ENCODE peak calls at places on chromosome 14, in five cellular contexts. One of them, this sample, is unnamed. For H3K4me1, the result is how much of the 10 kb centered on the place peaks cover.

GRCh38 chr14:28661171-28661772 is 105.3 kb upstream of the FOXG1 start:
- DNase-seq in fibroblast of lung: peak
- DNase-seq in mucosa of descending colon: no peak
- DNase-seq in pancreas: no peak
- DNase-seq in tibial nerve: no peak
- DNase-seq in this sample: no peak

GRCh38 chr14:104264495-104265265 is 126.3 kb downstream of the KIF26A start:
- DNase-seq in fibroblast of lung: no peak
- DNase-seq in mucosa of descending colon: peak
- DNase-seq in pancreas: peak
- DNase-seq in tibial nerve: no peak
- DNase-seq in this sample: no peak

GRCh38 chr14:104512771-104513640 is 66.6 kb upstream of the C14orf180 start:
- DNase-seq in fibroblast of lung: no peak
- DNase-seq in mucosa of descending colon: no peak
- DNase-seq in pancreas: no peak
- DNase-seq in tibial nerve: no peak
- DNase-seq in this sample: no peak

GRCh38 chr14:77607741-77608302 is 8.6 kb downstream of the SPTLC2 start:
- DNase-seq in fibroblast of lung: no peak
- DNase-seq in mucosa of descending colon: peak
- DNase-seq in pancreas: no peak
- DNase-seq in tibial nerve: no peak
- DNase-seq in this sample: no peak

GRCh38 chr14:89650077-89650978 is 233.3 kb upstream of the FOXN3 start:
- DNase-seq in fibroblast of lung: peak
- DNase-seq in mucosa of descending colon: no peak
- DNase-seq in pancreas: no peak
- DNase-seq in tibial nerve: no peak
- DNase-seq in this sample: peak

GRCh38 chr14:90454041-90455000 is 57.5 kb downstream of the CALM1 start:
- DNase-seq in fibroblast of lung: peak
- DNase-seq in mucosa of descending colon: peak
- DNase-seq in pancreas: peak
- DNase-seq in tibial nerve: peak
- DNase-seq in this sample: peak

GRCh38 chr14:100677925-100678765 is 48.5 kb upstream of the DLK1 start:
- DNase-seq in fibroblast of lung: peak
- DNase-seq in mucosa of descending colon: peak
- DNase-seq in pancreas: no peak
- DNase-seq in tibial nerve: peak
- DNase-seq in this sample: no peak

GRCh38 chr14:90115780-90116179 is 54.0 kb downstream of the KCNK13 start:
- DNase-seq in fibroblast of lung: no peak
- DNase-seq in mucosa of descending colon: no peak
- DNase-seq in pancreas: no peak
- DNase-seq in tibial nerve: no peak
- DNase-seq in this sample: no peak

GRCh38 chr14:21525571-21525970 is 575 bp downstream of the SALL2 start:
- DNase-seq in fibroblast of lung: peak
- DNase-seq in mucosa of descending colon: no peak
- DNase-seq in pancreas: no peak
- DNase-seq in tibial nerve: no peak
- DNase-seq in this sample: no peak
- H3K4me3 ChIP-seq in fibroblast of lung: peak
- H3K4me3 ChIP-seq in mucosa of descending colon: peak
- H3K4me3 ChIP-seq in pancreas: peak
- H3K4me3 ChIP-seq in tibial nerve: peak
- H3K4me3 ChIP-seq in this sample: peak

GRCh38 chr14:65361920-65362319 is 50.6 kb upstream of the FUT8 start:
- DNase-seq in fibroblast of lung: peak
- DNase-seq in mucosa of descending colon: no peak
- DNase-seq in pancreas: no peak
- DNase-seq in tibial nerve: no peak
- DNase-seq in this sample: no peak

GRCh38 chr14:65359503-65359902 is 53.0 kb upstream of the FUT8 start:
- DNase-seq in fibroblast of lung: peak
- DNase-seq in mucosa of descending colon: no peak
- DNase-seq in pancreas: no peak
- DNase-seq in tibial nerve: no peak
- DNase-seq in this sample: no peak

GRCh38 chr14:65356327-65356836 is 56.1 kb upstream of the FUT8 start:
- DNase-seq in fibroblast of lung: peak
- DNase-seq in mucosa of descending colon: no peak
- DNase-seq in pancreas: no peak
- DNase-seq in tibial nerve: no peak
- DNase-seq in this sample: peak

GRCh38 chr14:65357091-65357490 is 55.4 kb upstream of the FUT8 start:
- DNase-seq in fibroblast of lung: peak
- DNase-seq in mucosa of descending colon: no peak
- DNase-seq in pancreas: no peak
- DNase-seq in tibial nerve: no peak
- DNase-seq in this sample: no peak

DNA sequence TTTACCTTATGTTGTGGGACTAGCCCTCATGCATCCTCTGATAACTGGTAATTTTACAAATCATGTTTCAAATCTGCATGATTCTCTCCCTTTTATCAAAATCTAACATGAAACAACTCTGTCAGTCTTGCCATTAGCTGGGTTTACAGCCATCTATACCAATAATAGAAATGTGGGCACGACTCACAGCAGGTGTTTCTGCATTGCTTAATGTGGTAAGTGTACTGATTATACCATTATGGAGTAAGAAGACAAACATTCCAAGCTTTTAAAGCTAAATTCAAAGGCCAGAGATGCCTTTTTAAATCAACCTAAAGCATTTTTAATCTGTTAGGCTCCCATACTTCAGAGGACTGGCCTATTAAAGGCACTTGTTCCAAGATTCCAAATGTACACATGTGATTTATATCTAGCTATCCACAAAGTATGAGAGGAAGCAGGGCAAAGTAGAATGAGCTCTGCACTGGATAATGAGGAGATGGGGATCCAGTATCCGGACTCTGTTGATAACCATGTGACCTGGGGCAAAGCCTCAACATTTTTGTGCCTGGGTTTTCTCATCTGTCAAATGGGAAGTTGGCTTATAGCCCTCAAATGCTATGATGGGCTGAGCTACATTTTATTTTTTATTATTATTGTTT is 52.3 kb upstream of the FUT8 start:
- DNase-seq in fibroblast of lung: peak
- DNase-seq in mucosa of descending colon: no peak
- DNase-seq in pancreas: no peak
- DNase-seq in tibial nerve: no peak
- DNase-seq in this sample: no peak
- H3K4me1 ChIP-seq in fibroblast of lung: under half
- H3K4me1 ChIP-seq in mucosa of descending colon: under half
- H3K4me1 ChIP-seq in pancreas: under half
- H3K4me1 ChIP-seq in tibial nerve: under half
- H3K4me1 ChIP-seq in this sample: under half

GRCh38 chr14:21498540-21499526 is 12.3 kb downstream of the METTL3 start:
- DNase-seq in fibroblast of lung: peak
- DNase-seq in mucosa of descending colon: no peak
- DNase-seq in pancreas: no peak
- DNase-seq in tibial nerve: no peak
- DNase-seq in this sample: peak

GRCh38 chr14:21496453-21496852 is 14.7 kb downstream of the METTL3 start:
- DNase-seq in fibroblast of lung: no peak
- DNase-seq in mucosa of descending colon: no peak
- DNase-seq in pancreas: no peak
- DNase-seq in tibial nerve: no peak
- DNase-seq in this sample: no peak

GRCh38 chr14:21494902-21495762 is 16.0 kb downstream of the METTL3 start:
- DNase-seq in fibroblast of lung: peak
- DNase-seq in mucosa of descending colon: no peak
- DNase-seq in pancreas: no peak
- DNase-seq in tibial nerve: no peak
- DNase-seq in this sample: no peak
- H3K4me3 ChIP-seq in fibroblast of lung: no peak
- H3K4me3 ChIP-seq in mucosa of descending colon: no peak
- H3K4me3 ChIP-seq in pancreas: no peak
- H3K4me3 ChIP-seq in tibial nerve: no peak
- H3K4me3 ChIP-seq in this sample: no peak

GRCh38 chr14:95480109-95480886 is 36.2 kb downstream of the SYNE3 start:
- DNase-seq in fibroblast of lung: no peak
- DNase-seq in mucosa of descending colon: no peak
- DNase-seq in pancreas: peak
- DNase-seq in tibial nerve: peak
- DNase-seq in this sample: no peak
- H3K4me1 ChIP-seq in fibroblast of lung: under half
- H3K4me1 ChIP-seq in mucosa of descending colon: under half
- H3K4me1 ChIP-seq in pancreas: under half
- H3K4me1 ChIP-seq in tibial nerve: half or more
- H3K4me1 ChIP-seq in this sample: under half

DNA sequence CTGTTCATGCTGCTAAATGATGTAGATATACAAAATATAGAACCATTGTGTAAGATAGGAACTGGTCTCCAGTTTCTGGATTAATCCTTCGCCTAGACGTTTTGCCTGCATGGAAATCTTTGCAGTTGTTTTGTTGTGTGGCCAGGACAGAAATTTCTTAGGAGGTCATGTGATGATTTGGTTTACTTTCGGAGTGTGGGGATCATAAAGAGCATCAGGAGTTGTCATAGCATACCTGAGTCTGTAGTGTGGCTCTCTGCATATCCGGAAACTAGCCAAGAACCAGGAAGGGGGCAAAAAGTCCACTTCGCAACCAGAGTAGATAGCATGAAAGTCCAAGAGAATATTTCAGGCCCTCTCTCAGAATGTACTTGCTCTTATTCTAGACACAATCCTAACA is 3.1 kb downstream of the SAMD4A start:
- DNase-seq in fibroblast of lung: no peak
- DNase-seq in mucosa of descending colon: no peak
- DNase-seq in pancreas: no peak
- DNase-seq in tibial nerve: no peak
- DNase-seq in this sample: no peak
- H3K4me3 ChIP-seq in fibroblast of lung: peak
- H3K4me3 ChIP-seq in mucosa of descending colon: no peak
- H3K4me3 ChIP-seq in pancreas: no peak
- H3K4me3 ChIP-seq in tibial nerve: no peak
- H3K4me3 ChIP-seq in this sample: no peak